ENCODE peak calls at places on chromosomes 6 and 20, in seven cellular contexts. L is K562, F is cardiac fibroblast, G is heart left ventricle, M is choroid plexus epithelial cell, A is cardiac muscle cell, Y is thyroid gland. V is an unnamed sample.

GRCh38 chr20:62476074-62476838 is 461 bp upstream of the GATA5 start:
- DNase-seq in L (peak; percentile 90), M (no peak), G (peak; percentile 54), A (no peak), Y (peak; percentile 31), F (no peak), V (no peak)

GRCh38 chr6:53119772-53120409 is 28.8 kb downstream of the GCM1 start:
- DNase-seq in A (peak; percentile 25), G (no peak), Y (no peak), F (peak; percentile 74), L (no peak), M (peak; percentile 55), V (no peak)

GRCh38 chr6:28081486-28081751 is 1.1 kb downstream of the ZNF165 start:
- DNase-seq in G (no peak), L (no peak), A (no peak), M (no peak), Y (no peak), F (no peak), V (no peak)

GRCh38 chr20:50057409-50058053 is 55.4 kb downstream of the UBE2V1 start:
- DNase-seq in M (no peak), Y (no peak), L (no peak), G (no peak), F (no peak), A (no peak), V (no peak)

GRCh38 chr20:14729390-14729789 is 392.0 kb upstream of the FLRT3 start:
- DNase-seq in A (no peak), F (no peak), Y (no peak), M (no peak), L (no peak), G (no peak), V (no peak)

GRCh38 chr6:28953039-28953872 is 29.5 kb upstream of the TRIM27 start:
- DNase-seq in G (no peak), A (peak; percentile 63), F (peak; percentile 85), M (peak; percentile 71), L (peak; percentile 78), Y (peak; percentile 31), V (peak; percentile 73)

GRCh38 chr20:62020935-62021701 is 44.6 kb downstream of the TAF4 start:
- DNase-seq in L (peak; percentile 40), M (peak; percentile 52), G (peak; percentile 80), A (peak; percentile 70), F (peak; percentile 39), Y (peak; percentile 25), V (peak; percentile 53)

GRCh38 chr6:85670573-85670972 is 27.9 kb upstream of the SYNCRIP start:
- DNase-seq in G (no peak), Y (no peak), F (peak; percentile 73), M (peak; percentile 74), A (peak; percentile 75), L (no peak), V (peak; percentile 69)

GRCh38 chr6:117483004-117483644 is 650 bp downstream of the DCBLD1 start:
- DNase-seq in Y (peak; percentile 71), F (peak; percentile 55), G (peak; percentile 61), A (peak; percentile 63), L (peak; percentile 50), M (peak; percentile 55), V (no peak)

GRCh38 chr20:56631318-56631989 is 2.3 kb downstream of the TFAP2C start:
- DNase-seq in Y (no peak), A (no peak), F (no peak), L (no peak), M (no peak), G (no peak), V (no peak)
- H3K4me3 ChIP-seq in Y (peak overlapping the region; percentile 49), A (peak overlapping the region; percentile 35), F (no peak overlapping the region), L (no peak overlapping the region), M (peak overlapping the region; percentile 63), G (no peak overlapping the region), V (no peak overlapping the region)

DNA sequence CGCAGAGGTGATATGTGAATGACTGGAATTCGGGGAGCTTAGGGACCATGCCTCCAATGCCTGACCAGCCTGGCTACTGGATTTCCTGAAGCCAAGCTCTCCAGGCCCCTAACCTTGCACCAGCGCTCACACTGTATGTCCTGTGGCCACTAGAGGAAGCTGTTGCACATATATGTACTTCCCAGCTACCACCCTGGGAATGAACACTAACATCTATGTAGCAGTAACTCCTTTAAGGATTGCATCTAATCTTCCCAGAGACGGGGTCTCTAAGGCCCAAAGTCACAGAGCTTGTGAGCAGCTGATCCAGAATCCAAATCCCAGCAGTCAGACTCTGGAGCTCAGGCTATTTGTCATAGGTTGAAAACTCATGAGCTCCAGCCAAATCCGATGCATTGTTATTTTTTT is 20.4 kb upstream of the BPIFB1 start:
- DNase-seq in L (peak; percentile 30), M (peak; percentile 86), F (peak; percentile 78), G (no peak), Y (peak; percentile 50), A (peak; percentile 81), V (peak; percentile 70)
- TF ChIP-seq CTCF in L (peak; percentile 70), M (peak; percentile 92), F (peak; percentile 89), G (peak; percentile 47), Y (peak; percentile 76), A (peak; percentile 89), V (peak; percentile 81)

GRCh38 chr20:11912013-11912663 is 5.6 kb upstream of the BTBD3 start:
- DNase-seq in G (no peak), M (peak; percentile 51), F (peak; percentile 30), L (no peak), A (peak; percentile 43), Y (no peak), V (peak; percentile 33)
- H3K4me3 ChIP-seq in G (no peak overlapping the region), M (no peak overlapping the region), F (no peak overlapping the region), L (no peak overlapping the region), A (no peak overlapping the region), Y (no peak overlapping the region), V (no peak overlapping the region)

DNA sequence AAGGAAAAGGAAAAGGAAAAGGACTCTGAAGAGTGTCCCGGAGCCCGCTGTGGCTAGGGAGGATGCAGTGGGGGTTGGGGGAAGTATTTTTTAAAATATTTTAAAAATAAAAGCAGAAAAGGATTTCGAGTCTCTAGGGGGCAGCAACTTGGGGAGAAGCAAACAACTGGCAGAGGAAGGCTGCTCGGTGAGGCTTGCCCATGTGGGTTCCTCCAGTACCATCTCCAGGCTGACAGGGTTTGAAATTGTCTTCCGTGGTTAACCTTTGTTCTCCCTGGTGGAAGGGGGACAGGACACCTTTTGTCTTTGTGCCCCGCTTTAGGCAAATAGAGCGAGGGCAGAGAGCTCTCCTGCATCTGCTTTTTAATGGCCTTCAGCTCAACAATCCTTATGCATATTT is 60.4 kb upstream of the SNX9 start:
- DNase-seq in M (peak; percentile 49), Y (no peak), A (no peak), L (peak; percentile 54), G (no peak), F (peak; percentile 22), V (no peak)
- TF ChIP-seq CTCF in M (peak; percentile 47), Y (no peak), A (peak; percentile 6), L (peak; percentile 58), G (peak; percentile 19), F (peak; percentile 17), V (peak; percentile 15)

GRCh38 chr20:45965169-45966002 is 6.6 kb downstream of the ZNF335 start:
- DNase-seq in A (no peak), F (no peak), G (no peak), Y (no peak), M (no peak), L (no peak), V (no peak)
- H3K4me3 ChIP-seq in A (no peak overlapping the region), F (no peak overlapping the region), G (no peak overlapping the region), Y (no peak overlapping the region), M (no peak overlapping the region), L (no peak overlapping the region), V (no peak overlapping the region)

V was measured in fibroblast of the aortic adventitia.